ENCODE peak calls at places on chromosomes 16 and 17, in five cellular contexts. M, Z, C, L and K are unnamed samples.

GRCh38 chr17:73749906-73750305 is 105.7 kb upstream of the SDK2 start:
- DNase-seq in M (no peak), Z (no peak), C (no peak), L (no peak), K (no peak)

GRCh38 chr17:74271281-74271680 is 2.8 kb upstream of the DNAI2 start:
- DNase-seq in M (peak), Z (no peak), C (no peak), L (no peak), K (no peak)

GRCh38 chr16:73225983-73226382 is 178.1 kb upstream of the ZFHX3 start:
- DNase-seq in M (no peak), Z (no peak), C (no peak), L (no peak), K (no peak)

GRCh38 chr16:2037631-2038358 is 9.8 kb downstream of the NTHL1 start:
- DNase-seq in M (no peak), Z (no peak), C (no peak), L (no peak), K (no peak)

GRCh38 chr16:57994361-57994760 is 6.1 kb downstream of the ZNF319 start:
- DNase-seq in M (no peak), Z (no peak), C (no peak), L (no peak), K (no peak)

GRCh38 chr17:74732042-74732846 is 4.8 kb upstream of the RAB37 start:
- DNase-seq in M (no peak), Z (no peak), C (no peak), L (no peak), K (no peak)

GRCh38 chr16:88886915-88887521 is 20.6 kb upstream of the PABPN1L start:
- DNase-seq in M (no peak), Z (no peak), C (no peak), L (no peak), K (no peak)

GRCh38 chr17:81518785-81519283 is 6.2 kb upstream of the ACTG1 start:
- DNase-seq in M (peak), Z (no peak), C (peak), L (no peak), K (peak)

GRCh38 chr17:32953062-32953461 is 25.1 kb downstream of the TMEM98 start:
- DNase-seq in M (no peak), Z (no peak), C (no peak), L (no peak), K (no peak)

DNA sequence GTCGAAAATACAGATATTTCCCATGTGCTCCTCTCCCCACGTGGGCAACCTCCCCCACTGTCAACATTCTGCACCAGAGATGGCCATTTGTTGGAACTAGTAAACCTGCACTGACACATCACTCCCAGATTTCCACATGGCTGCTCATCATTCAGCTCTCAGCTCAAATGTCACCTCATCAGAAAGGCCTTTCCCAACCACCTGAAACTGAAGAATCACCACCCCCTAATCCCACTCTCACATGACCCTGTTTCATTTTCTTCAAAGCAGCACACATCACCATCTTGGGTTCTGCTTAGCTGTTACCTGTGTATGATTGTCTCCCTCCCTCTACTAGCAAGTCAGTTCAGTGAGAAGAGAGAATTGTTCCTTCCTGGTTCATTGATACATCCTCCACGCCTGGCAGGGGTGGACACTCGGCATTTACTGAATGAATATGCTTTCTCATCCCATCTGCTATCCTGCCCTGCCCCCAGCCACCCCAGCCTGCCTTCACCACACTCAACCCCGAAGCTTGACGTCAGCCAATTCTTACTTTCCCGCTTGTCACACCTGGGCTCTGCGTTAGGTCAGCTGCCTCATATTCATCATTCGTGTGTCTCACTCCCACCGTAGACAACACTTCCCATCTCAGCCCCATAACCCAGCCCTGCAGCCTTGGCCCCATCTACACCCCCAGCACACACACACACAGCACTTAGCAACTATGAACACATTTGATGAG is 1.5 kb downstream of the C17orf114 start:
- DNase-seq in M (no peak), Z (no peak), C (peak), L (no peak), K (no peak)
- H3K4me2 ChIP-seq in M (no peak), Z (no peak), C (peak), L (no peak), K (no peak)

GRCh38 chr16:66844342-66845079 is at the start of gene CA7:
- DNase-seq in M (peak), Z (no peak), C (no peak), L (no peak), K (peak)
- TF ChIP-seq EZH2 in M (peak), Z (no peak), C (no peak), L (no peak), K (peak)

DNA sequence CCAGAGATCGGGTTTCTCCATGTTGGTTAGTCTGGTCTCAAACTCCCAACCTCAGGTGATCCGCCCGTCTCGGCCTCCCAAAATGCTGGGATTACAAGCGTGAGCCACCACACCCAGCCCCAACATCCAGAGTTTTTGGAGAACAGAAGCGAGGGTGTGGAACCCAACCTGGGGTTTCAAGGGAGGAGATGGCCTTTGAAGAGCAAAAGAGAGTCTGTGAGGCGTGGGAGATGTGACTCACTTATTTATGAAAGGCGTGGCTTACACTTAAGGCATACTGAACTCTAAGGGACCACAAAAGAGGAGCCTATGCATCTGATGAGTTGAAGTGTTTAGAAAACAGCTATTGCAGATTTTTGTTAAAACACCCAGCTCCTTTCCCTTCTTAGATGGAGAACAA is 18.8 kb downstream of the ARSG start:
- DNase-seq in M (no peak), Z (no peak), C (no peak), L (peak), K (no peak)
- H3K4me2 ChIP-seq in M (no peak), Z (no peak), C (no peak), L (peak), K (no peak)

DNA sequence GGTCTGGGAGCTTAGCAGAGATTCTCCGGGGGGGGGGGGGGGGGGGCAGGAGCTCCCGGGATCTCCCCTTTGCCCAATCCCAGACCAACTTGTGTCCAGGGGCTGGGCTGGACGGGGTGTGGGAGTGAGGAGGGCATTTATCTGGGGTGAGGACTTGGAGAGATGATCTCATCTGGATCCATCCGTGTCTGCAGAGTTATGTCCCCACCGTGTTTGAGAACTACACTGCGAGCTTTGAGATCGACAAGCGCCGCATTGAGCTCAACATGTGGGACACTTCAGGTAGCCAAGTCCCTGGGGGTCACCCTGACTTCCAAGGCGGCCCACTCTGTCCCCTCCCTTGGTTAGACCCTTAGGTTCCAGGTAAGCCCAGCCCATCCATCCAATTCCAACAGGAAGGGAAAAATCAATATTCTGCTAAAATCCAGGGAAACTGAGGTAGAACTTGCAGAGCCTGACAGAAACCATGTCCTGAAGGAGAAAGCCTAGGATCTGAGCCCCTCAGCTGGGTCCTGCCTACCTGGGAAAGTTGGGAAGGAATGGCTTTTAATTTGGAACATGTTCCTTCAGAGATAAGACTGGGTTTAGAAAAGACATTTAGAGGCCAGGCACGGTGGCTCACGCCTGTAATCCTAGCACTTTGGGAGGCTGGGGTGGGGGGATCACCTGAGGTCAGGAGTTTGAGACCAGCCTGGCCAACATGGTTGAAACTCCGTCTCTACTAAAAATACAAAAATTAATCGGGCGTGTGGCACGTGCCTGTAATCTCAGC is 921 bp downstream of the RND2 start:
- DNase-seq in M (no peak), Z (no peak), C (no peak), L (no peak), K (no peak)
- TF ChIP-seq EZH2 in M (no peak), Z (no peak), C (no peak), L (no peak), K (no peak)